ENCODE peak calls at places on chromosomes 6 and 20, in six cellular contexts. C, U, N, H, M and J are unnamed samples.

GRCh38 chr20:2197166-2197565 is 95.5 kb downstream of the STK35 start:
- DNase-seq in C (no peak), U (no peak), N (no peak), H (no peak), M (no peak), J (no peak)

GRCh38 chr6:1113921-1114320 is 198.0 kb upstream of the FOXQ1 start:
- DNase-seq in C (no peak), U (no peak), N (no peak), H (no peak), M (no peak), J (no peak)

GRCh38 chr20:41738584-41739193 is 120.5 kb upstream of the CHD6 start:
- DNase-seq in C (no peak), U (no peak), N (peak), H (peak), M (no peak), J (peak)

GRCh38 chr6:36320475-36320874 is 16.2 kb downstream of the BNIP5 start:
- DNase-seq in C (no peak), U (no peak), N (no peak), H (peak), M (no peak), J (no peak)

GRCh38 chr6:126631343-126631742 is 291.4 kb downstream of the CENPW start:
- DNase-seq in C (peak), U (no peak), N (no peak), H (no peak), M (no peak), J (no peak)

GRCh38 chr20:37498066-37498702 is 22.9 kb upstream of the NNAT start:
- DNase-seq in C (no peak), U (no peak), N (no peak), H (peak), M (no peak), J (peak)

GRCh38 chr6:35092362-35093117 is 48.6 kb downstream of the TCP11 start:
- DNase-seq in C (peak), U (peak), N (no peak), H (no peak), M (no peak), J (no peak)

GRCh38 chr6:9532621-9533557 is 882.0 kb downstream of the TFAP2A start:
- DNase-seq in C (no peak), U (peak), N (no peak), H (no peak), M (no peak), J (no peak)

GRCh38 chr20:25532015-25532751 is 53.1 kb downstream of the NINL start:
- DNase-seq in C (no peak), U (no peak), N (peak), H (no peak), M (no peak), J (peak)

GRCh38 chr20:61476956-61477355 is 224.9 kb downstream of the CDH4 start:
- DNase-seq in C (no peak), U (no peak), N (no peak), H (no peak), M (no peak), J (no peak)

GRCh38 chr20:367486-367887 is 13.1 kb upstream of the TRIB3 start:
- DNase-seq in C (no peak), U (no peak), N (no peak), H (no peak), M (no peak), J (no peak)

GRCh38 chr20:4670439-4670838 is 51.3 kb upstream of the PRND start:
- DNase-seq in C (no peak), U (no peak), N (no peak), H (no peak), M (no peak), J (no peak)

GRCh38 chr6:47598367-47598766 is 100.0 kb upstream of the ADGRF4 start:
- DNase-seq in C (no peak), U (no peak), N (no peak), H (no peak), M (no peak), J (no peak)

GRCh38 chr20:25565578-25566157 is 19.7 kb downstream of the NINL start:
- DNase-seq in C (no peak), U (no peak), N (no peak), H (no peak), M (no peak), J (peak)

GRCh38 chr6:116105247-116105646 is 4.6 kb downstream of the NT5DC1 start:
- DNase-seq in C (no peak), U (no peak), N (no peak), H (no peak), M (no peak), J (no peak)

GRCh38 chr20:46112430-46113020 is 5.6 kb upstream of the CD40 start:
- DNase-seq in C (no peak), U (no peak), N (no peak), H (no peak), M (no peak), J (peak)

GRCh38 chr6:52546678-52547077 is 30.2 kb downstream of the TRAM2 start:
- DNase-seq in C (no peak), U (no peak), N (no peak), H (no peak), M (no peak), J (no peak)

GRCh38 chr6:73832313-73832712 is 136.3 kb downstream of the CD109 start:
- DNase-seq in C (no peak), U (no peak), N (no peak), H (no peak), M (no peak), J (no peak)